ENCODE peak calls at places on chromosome 15, in four cellular contexts. One of them, this sample, is unnamed.
A peak's percentile ranks its signal among the peaks of the same experiment; 100 is the strongest.

GRCh38 chr15:90571063-90571541 is 41.4 kb downstream of the CRTC3 start:
- DNase-seq in CD4-positive, alpha-beta memory T cell: no peak
- DNase-seq in erythroblast: peak; percentile 34
- DNase-seq in stimulated activated CD4-positive, alpha-beta T cell treated with anti-CD3 and anti-CD28 coated beads, Interleukin-4, amount 100 ng/mL, for 48 hours: no peak
- DNase-seq in this sample: no peak

GRCh38 chr15:76335129-76335850 is 1.3 kb upstream of the ISL2 start:
- DNase-seq in stimulated activated CD4-positive, alpha-beta T cell treated with anti-CD3 and anti-CD28 coated beads, Interleukin-4, amount 100 ng/mL, for 48 hours: no peak
- DNase-seq in CD4-positive, alpha-beta memory T cell: no peak
- DNase-seq in erythroblast: peak; percentile 23
- DNase-seq in this sample: no peak

GRCh38 chr15:99719096-99719541 is 14.1 kb downstream of the LYSMD4 start:
- DNase-seq in stimulated activated CD4-positive, alpha-beta T cell treated with anti-CD3 and anti-CD28 coated beads, Interleukin-4, amount 100 ng/mL, for 48 hours: no peak
- DNase-seq in CD4-positive, alpha-beta memory T cell: no peak
- DNase-seq in erythroblast: no peak
- DNase-seq in this sample: no peak

GRCh38 chr15:83100072-83100646 is 7.3 kb upstream of the TM6SF1 start:
- DNase-seq in stimulated activated CD4-positive, alpha-beta T cell treated with anti-CD3 and anti-CD28 coated beads, Interleukin-4, amount 100 ng/mL, for 48 hours: no peak
- DNase-seq in CD4-positive, alpha-beta memory T cell: no peak
- DNase-seq in erythroblast: no peak
- DNase-seq in this sample: no peak

GRCh38 chr15:33411596-33412545 is 101.1 kb downstream of the RYR3 start:
- DNase-seq in erythroblast: no peak
- DNase-seq in CD4-positive, alpha-beta memory T cell: no peak
- DNase-seq in stimulated activated CD4-positive, alpha-beta T cell treated with anti-CD3 and anti-CD28 coated beads, Interleukin-4, amount 100 ng/mL, for 48 hours: no peak
- DNase-seq in this sample: no peak

GRCh38 chr15:52730163-52730562 is 51.0 kb upstream of the ATOSA start:
- DNase-seq in erythroblast: no peak
- DNase-seq in stimulated activated CD4-positive, alpha-beta T cell treated with anti-CD3 and anti-CD28 coated beads, Interleukin-4, amount 100 ng/mL, for 48 hours: no peak
- DNase-seq in CD4-positive, alpha-beta memory T cell: peak; percentile 73
- DNase-seq in this sample: no peak

GRCh38 chr15:92901053-92901761 is 1.1 kb downstream of the CHD2 start:
- DNase-seq in CD4-positive, alpha-beta memory T cell: no peak
- DNase-seq in erythroblast: peak; percentile 72
- DNase-seq in stimulated activated CD4-positive, alpha-beta T cell treated with anti-CD3 and anti-CD28 coated beads, Interleukin-4, amount 100 ng/mL, for 48 hours: no peak
- DNase-seq in this sample: no peak

GRCh38 chr15:85751731-85752421 is 42.8 kb downstream of the KLHL25 start:
- DNase-seq in CD4-positive, alpha-beta memory T cell: no peak
- DNase-seq in erythroblast: no peak
- DNase-seq in stimulated activated CD4-positive, alpha-beta T cell treated with anti-CD3 and anti-CD28 coated beads, Interleukin-4, amount 100 ng/mL, for 48 hours: no peak
- DNase-seq in this sample: no peak

GRCh38 chr15:35319354-35319753 is 226.6 kb downstream of the DPH6 start:
- DNase-seq in erythroblast: no peak
- DNase-seq in CD4-positive, alpha-beta memory T cell: no peak
- DNase-seq in stimulated activated CD4-positive, alpha-beta T cell treated with anti-CD3 and anti-CD28 coated beads, Interleukin-4, amount 100 ng/mL, for 48 hours: no peak
- DNase-seq in this sample: no peak

GRCh38 chr15:57333487-57333886 is 42.8 kb upstream of the CGNL1 start:
- DNase-seq in erythroblast: no peak
- DNase-seq in CD4-positive, alpha-beta memory T cell: no peak
- DNase-seq in stimulated activated CD4-positive, alpha-beta T cell treated with anti-CD3 and anti-CD28 coated beads, Interleukin-4, amount 100 ng/mL, for 48 hours: no peak
- DNase-seq in this sample: no peak

GRCh38 chr15:80957976-80958375 is 31.6 kb downstream of the MESD start:
- DNase-seq in CD4-positive, alpha-beta memory T cell: no peak
- DNase-seq in stimulated activated CD4-positive, alpha-beta T cell treated with anti-CD3 and anti-CD28 coated beads, Interleukin-4, amount 100 ng/mL, for 48 hours: no peak
- DNase-seq in erythroblast: no peak
- DNase-seq in this sample: no peak

GRCh38 chr15:45157056-45157455 is 27.3 kb downstream of the DUOX1 start:
- DNase-seq in erythroblast: no peak
- DNase-seq in CD4-positive, alpha-beta memory T cell: no peak
- DNase-seq in stimulated activated CD4-positive, alpha-beta T cell treated with anti-CD3 and anti-CD28 coated beads, Interleukin-4, amount 100 ng/mL, for 48 hours: no peak
- DNase-seq in this sample: no peak

GRCh38 chr15:84552896-84553295 is 47.9 kb upstream of the ZSCAN2 start:
- DNase-seq in CD4-positive, alpha-beta memory T cell: no peak
- DNase-seq in stimulated activated CD4-positive, alpha-beta T cell treated with anti-CD3 and anti-CD28 coated beads, Interleukin-4, amount 100 ng/mL, for 48 hours: no peak
- DNase-seq in erythroblast: no peak
- DNase-seq in this sample: no peak

GRCh38 chr15:22786868-22787698 is 639 bp downstream of the NIPA1 start:
- DNase-seq in stimulated activated CD4-positive, alpha-beta T cell treated with anti-CD3 and anti-CD28 coated beads, Interleukin-4, amount 100 ng/mL, for 48 hours: peak; percentile 11
- DNase-seq in erythroblast: peak; percentile 54
- DNase-seq in CD4-positive, alpha-beta memory T cell: peak; percentile 34
- DNase-seq in this sample: peak; percentile 37

GRCh38 chr15:60208708-60209107 is 189.1 kb downstream of the ANXA2 start:
- DNase-seq in CD4-positive, alpha-beta memory T cell: no peak
- DNase-seq in stimulated activated CD4-positive, alpha-beta T cell treated with anti-CD3 and anti-CD28 coated beads, Interleukin-4, amount 100 ng/mL, for 48 hours: no peak
- DNase-seq in erythroblast: no peak
- DNase-seq in this sample: no peak

GRCh38 chr15:45719490-45719889 is 84.7 kb downstream of the SQOR start:
- DNase-seq in erythroblast: no peak
- DNase-seq in CD4-positive, alpha-beta memory T cell: no peak
- DNase-seq in stimulated activated CD4-positive, alpha-beta T cell treated with anti-CD3 and anti-CD28 coated beads, Interleukin-4, amount 100 ng/mL, for 48 hours: no peak
- DNase-seq in this sample: no peak

GRCh38 chr15:66770518-66771350 is 68.7 kb downstream of the SMAD6 start:
- DNase-seq in CD4-positive, alpha-beta memory T cell: no peak
- DNase-seq in erythroblast: no peak
- DNase-seq in stimulated activated CD4-positive, alpha-beta T cell treated with anti-CD3 and anti-CD28 coated beads, Interleukin-4, amount 100 ng/mL, for 48 hours: no peak
- DNase-seq in this sample: no peak

GRCh38 chr15:39359736-39360135 is 221.1 kb upstream of the THBS1 start:
- DNase-seq in erythroblast: no peak
- DNase-seq in CD4-positive, alpha-beta memory T cell: no peak
- DNase-seq in stimulated activated CD4-positive, alpha-beta T cell treated with anti-CD3 and anti-CD28 coated beads, Interleukin-4, amount 100 ng/mL, for 48 hours: no peak
- DNase-seq in this sample: no peak

GRCh38 chr15:58770519-58770856 is 614 bp upstream of the MINDY2 start:
- DNase-seq in stimulated activated CD4-positive, alpha-beta T cell treated with anti-CD3 and anti-CD28 coated beads, Interleukin-4, amount 100 ng/mL, for 48 hours: no peak
- DNase-seq in erythroblast: peak; percentile 77
- DNase-seq in CD4-positive, alpha-beta memory T cell: peak; percentile 49
- DNase-seq in this sample: no peak

GRCh38 chr15:73346735-73347312 is 21.9 kb downstream of the HCN4 start:
- DNase-seq in CD4-positive, alpha-beta memory T cell: peak; percentile 43
- DNase-seq in erythroblast: peak; percentile 63
- DNase-seq in stimulated activated CD4-positive, alpha-beta T cell treated with anti-CD3 and anti-CD28 coated beads, Interleukin-4, amount 100 ng/mL, for 48 hours: peak; percentile 44
- DNase-seq in this sample: peak; percentile 78

GRCh38 chr15:101024111-101024695 is 105.0 kb downstream of the LRRK1 start:
- DNase-seq in stimulated activated CD4-positive, alpha-beta T cell treated with anti-CD3 and anti-CD28 coated beads, Interleukin-4, amount 100 ng/mL, for 48 hours: no peak
- DNase-seq in CD4-positive, alpha-beta memory T cell: no peak
- DNase-seq in erythroblast: no peak
- DNase-seq in this sample: no peak

GRCh38 chr15:70436428-70436827 is 326.9 kb downstream of the UACA start:
- DNase-seq in CD4-positive, alpha-beta memory T cell: no peak
- DNase-seq in erythroblast: no peak
- DNase-seq in stimulated activated CD4-positive, alpha-beta T cell treated with anti-CD3 and anti-CD28 coated beads, Interleukin-4, amount 100 ng/mL, for 48 hours: no peak
- DNase-seq in this sample: no peak

GRCh38 chr15:22961661-22962221 is 18.4 kb downstream of the CYFIP1 start:
- DNase-seq in CD4-positive, alpha-beta memory T cell: no peak
- DNase-seq in erythroblast: no peak
- DNase-seq in stimulated activated CD4-positive, alpha-beta T cell treated with anti-CD3 and anti-CD28 coated beads, Interleukin-4, amount 100 ng/mL, for 48 hours: no peak
- DNase-seq in this sample: no peak

GRCh38 chr15:37106490-37107001 is 6.2 kb upstream of the MEIS2 start:
- DNase-seq in stimulated activated CD4-positive, alpha-beta T cell treated with anti-CD3 and anti-CD28 coated beads, Interleukin-4, amount 100 ng/mL, for 48 hours: no peak
- DNase-seq in erythroblast: peak; percentile 69
- DNase-seq in CD4-positive, alpha-beta memory T cell: no peak
- DNase-seq in this sample: peak; percentile 53

GRCh38 chr15:60370804-60371700 is 26.7 kb downstream of the ANXA2 start:
- DNase-seq in CD4-positive, alpha-beta memory T cell: no peak
- DNase-seq in erythroblast: no peak
- DNase-seq in stimulated activated CD4-positive, alpha-beta T cell treated with anti-CD3 and anti-CD28 coated beads, Interleukin-4, amount 100 ng/mL, for 48 hours: no peak
- DNase-seq in this sample: no peak

GRCh38 chr15:92124669-92125068 is 269.0 kb upstream of the ST8SIA2 start:
- DNase-seq in CD4-positive, alpha-beta memory T cell: no peak
- DNase-seq in stimulated activated CD4-positive, alpha-beta T cell treated with anti-CD3 and anti-CD28 coated beads, Interleukin-4, amount 100 ng/mL, for 48 hours: no peak
- DNase-seq in erythroblast: no peak
- DNase-seq in this sample: no peak

GRCh38 chr15:91224750-91225380 is 124.8 kb downstream of the SV2B start:
- DNase-seq in stimulated activated CD4-positive, alpha-beta T cell treated with anti-CD3 and anti-CD28 coated beads, Interleukin-4, amount 100 ng/mL, for 48 hours: no peak
- DNase-seq in CD4-positive, alpha-beta memory T cell: no peak
- DNase-seq in erythroblast: peak; percentile 49
- DNase-seq in this sample: peak; percentile 58

GRCh38 chr15:74172751-74173544 is 562 bp upstream of the ISLR start:
- DNase-seq in erythroblast: no peak
- DNase-seq in CD4-positive, alpha-beta memory T cell: no peak
- DNase-seq in stimulated activated CD4-positive, alpha-beta T cell treated with anti-CD3 and anti-CD28 coated beads, Interleukin-4, amount 100 ng/mL, for 48 hours: no peak
- DNase-seq in this sample: no peak

GRCh38 chr15:43516185-43516584 is 1.2 kb upstream of the MAP1A start:
- DNase-seq in stimulated activated CD4-positive, alpha-beta T cell treated with anti-CD3 and anti-CD28 coated beads, Interleukin-4, amount 100 ng/mL, for 48 hours: no peak
- DNase-seq in erythroblast: no peak
- DNase-seq in CD4-positive, alpha-beta memory T cell: no peak
- DNase-seq in this sample: no peak

GRCh38 chr15:79004336-79004735 is 59.5 kb upstream of the CTSH start:
- DNase-seq in CD4-positive, alpha-beta memory T cell: no peak
- DNase-seq in stimulated activated CD4-positive, alpha-beta T cell treated with anti-CD3 and anti-CD28 coated beads, Interleukin-4, amount 100 ng/mL, for 48 hours: no peak
- DNase-seq in erythroblast: no peak
- DNase-seq in this sample: no peak

GRCh38 chr15:39777497-39777896 is 5.1 kb downstream of the FSIP1 start:
- DNase-seq in erythroblast: no peak
- DNase-seq in CD4-positive, alpha-beta memory T cell: no peak
- DNase-seq in stimulated activated CD4-positive, alpha-beta T cell treated with anti-CD3 and anti-CD28 coated beads, Interleukin-4, amount 100 ng/mL, for 48 hours: no peak
- DNase-seq in this sample: no peak

GRCh38 chr15:40252438-40253178 is 13.7 kb downstream of the PAK6 start:
- DNase-seq in stimulated activated CD4-positive, alpha-beta T cell treated with anti-CD3 and anti-CD28 coated beads, Interleukin-4, amount 100 ng/mL, for 48 hours: no peak
- DNase-seq in erythroblast: no peak
- DNase-seq in CD4-positive, alpha-beta memory T cell: peak; percentile 12
- DNase-seq in this sample: no peak